ENCODE peak calls at places on chromosome 10, in seven cellular contexts. O is psoas muscle; V is foreskin fibroblast; B is LoVo; G is stimulated activated naive CD4-positive, alpha-beta T cell treated with Interleukin-2 at 50 U/mL for 16 hours; H is NCI-H460; W is activated T-cell treated with anti-CD3 and anti-CD28 coated beads for 4 hours. F is an unnamed sample.

GRCh38 chr10:3290550-3290949 is 118.0 kb upstream of the PITRM1 start:
- DNase-seq in O (no peak), V (no peak), B (no peak), G (no peak), H (no peak), W (no peak), F (no peak)

GRCh38 chr10:31318382-31318853 is 598 bp upstream of the ZEB1 start:
- DNase-seq in O (peak; percentile 76), V (peak; percentile 66), B (peak; percentile 74), G (peak; percentile 75), H (peak; percentile 12), W (peak; percentile 37), F (peak; percentile 64)

GRCh38 chr10:120607016-120607709 is 150.1 kb downstream of the PLPP4 start:
- DNase-seq in O (no peak), V (no peak), B (no peak), G (no peak), H (no peak), W (no peak), F (no peak)

GRCh38 chr10:106023329-106023728 is 1141.2 kb downstream of the SORCS1 start:
- DNase-seq in O (no peak), V (no peak), B (no peak), G (no peak), H (no peak), W (no peak), F (no peak)

GRCh38 chr10:26486985-26487850 is 49.1 kb downstream of the APBB1IP start:
- DNase-seq in O (no peak), V (peak; percentile 53), B (peak; percentile 58), G (peak; percentile 74), H (peak; percentile 60), W (peak; percentile 65), F (peak; percentile 76)

GRCh38 chr10:7526017-7526400 is 115.2 kb upstream of the SFMBT2 start:
- DNase-seq in O (no peak), V (no peak), B (no peak), G (no peak), H (no peak), W (no peak), F (no peak)

GRCh38 chr10:73248259-73248724 is 1.2 kb upstream of the DNAJC9 start:
- DNase-seq in O (no peak), V (no peak), B (no peak), G (no peak), H (no peak), W (no peak), F (no peak)

GRCh38 chr10:47192273-47192672 is 107.7 kb upstream of the GDF10 start:
- DNase-seq in O (no peak), V (no peak), B (no peak), G (no peak), H (no peak), W (no peak), F (no peak)

GRCh38 chr10:77560471-77560870 is 77.1 kb downstream of the KCNMA1 start:
- DNase-seq in O (no peak), V (no peak), B (no peak), G (no peak), H (no peak), W (no peak), F (no peak)

GRCh38 chr10:29923416-29923970 is 135.9 kb downstream of the JCAD start:
- DNase-seq in O (no peak), V (no peak), B (no peak), G (no peak), H (no peak), W (no peak), F (no peak)

GRCh38 chr10:88792656-88793055 is 9.9 kb upstream of the LIPM start:
- DNase-seq in O (peak; percentile 48), V (peak; percentile 65), B (no peak), G (no peak), H (no peak), W (no peak), F (no peak)

GRCh38 chr10:14879801-14880193 is 1.1 kb downstream of the SUV39H2 start:
- DNase-seq in O (no peak), V (no peak), B (no peak), G (no peak), H (no peak), W (no peak), F (no peak)

GRCh38 chr10:73883553-73883952 is 9.2 kb upstream of the CAMK2G start:
- DNase-seq in O (no peak), V (no peak), B (no peak), G (no peak), H (no peak), W (no peak), F (peak; percentile 50)

GRCh38 chr10:80459047-80459865 is 5.1 kb downstream of the TSPAN14 start:
- DNase-seq in O (peak; percentile 75), V (peak; percentile 86), B (peak; percentile 76), G (peak; percentile 63), H (no peak), W (peak; percentile 41), F (no peak)

GRCh38 chr10:84818956-84819355 is 490.6 kb downstream of the CCSER2 start:
- DNase-seq in O (no peak), V (no peak), B (no peak), G (no peak), H (no peak), W (no peak), F (no peak)

GRCh38 chr10:70296406-70296899 is 12.6 kb upstream of the NPFFR1 start:
- DNase-seq in O (peak; percentile 94), V (peak; percentile 93), B (no peak), G (no peak), H (peak; percentile 72), W (no peak), F (peak; percentile 31)

GRCh38 chr10:22621726-22622125 is 92.7 kb downstream of the PIP4K2A start:
- DNase-seq in O (no peak), V (no peak), B (no peak), G (no peak), H (no peak), W (no peak), F (no peak)

GRCh38 chr10:61197022-61197421 is 253.0 kb upstream of the RHOBTB1 start:
- DNase-seq in O (no peak), V (no peak), B (no peak), G (no peak), H (no peak), W (no peak), F (no peak)

GRCh38 chr10:29257106-29257783 is 31.6 kb upstream of the LYZL1 start:
- DNase-seq in O (peak; percentile 89), V (peak; percentile 91), B (peak; percentile 72), G (no peak), H (no peak), W (no peak), F (no peak)

GRCh38 chr10:104824378-104825006 is 183.4 kb downstream of the SORCS3 start:
- DNase-seq in O (no peak), V (peak; percentile 6), B (peak; percentile 47), G (no peak), H (peak; percentile 18), W (no peak), F (no peak)

GRCh38 chr10:51879238-51879637 is 179.8 kb upstream of the CSTF2T start:
- DNase-seq in O (no peak), V (peak; percentile 96), B (peak; percentile 1), G (peak; percentile 6), H (peak; percentile 5), W (no peak), F (no peak)

GRCh38 chr10:131453772-131454634 is 142.5 kb upstream of the TCERG1L start:
- DNase-seq in O (peak; percentile 80), V (no peak), B (no peak), G (peak; percentile 17), H (peak; percentile 9), W (peak; percentile 57), F (peak; percentile 40)

GRCh38 chr10:128811943-128812342 is 655.1 kb upstream of the MGMT start:
- DNase-seq in O (peak; percentile 60), V (no peak), B (no peak), G (no peak), H (no peak), W (no peak), F (no peak)

GRCh38 chr10:68543004-68543918 is 15.9 kb upstream of the SLC25A16 start:
- DNase-seq in O (no peak), V (no peak), B (peak; percentile 29), G (no peak), H (no peak), W (no peak), F (peak; percentile 37)

GRCh38 chr10:130418731-130419130 is 282.5 kb downstream of the GLRX3 start:
- DNase-seq in O (no peak), V (no peak), B (no peak), G (no peak), H (no peak), W (no peak), F (no peak)

GRCh38 chr10:12406764-12407400 is 57.5 kb downstream of the CAMK1D start:
- DNase-seq in O (no peak), V (no peak), B (no peak), G (no peak), H (no peak), W (no peak), F (no peak)

GRCh38 chr10:133257489-133258065 is 19.1 kb downstream of the ADAM8 start:
- DNase-seq in O (peak; percentile 75), V (peak; percentile 39), B (peak; percentile 52), G (no peak), H (peak; percentile 63), W (no peak), F (peak; percentile 87)

GRCh38 chr10:119306514-119306951 is 99.2 kb downstream of the GRK5 start:
- DNase-seq in O (peak; percentile 39), V (no peak), B (no peak), G (peak; percentile 56), H (no peak), W (peak; percentile 48), F (peak; percentile 85)

GRCh38 chr10:8240861-8241260 is 186.4 kb downstream of the GATA3 start:
- DNase-seq in O (no peak), V (no peak), B (no peak), G (no peak), H (no peak), W (no peak), F (no peak)

GRCh38 chr10:6729071-6729773 is 149.1 kb upstream of the PRKCQ start:
- DNase-seq in O (no peak), V (peak; percentile 87), B (peak; percentile 30), G (no peak), H (no peak), W (no peak), F (peak; percentile 54)